ENCODE peak calls at places on chromosomes 13 and 19, in ten cellular contexts. B is endothelial cell; T is stimulated activated CD8-positive, alpha-beta memory T cell treated with anti-CD3 and anti-CD28 coated beads, Interleukin-15, amount 100 ng/mL, for 1 hour; Z is dorsolateral prefrontal cortex; D is stromal cell of bone marrow; R is uterus; C is CD4-positive, alpha-beta memory T cell; A is HFFc6; H is breast epithelium; S is activated T-cell treated with anti-CD3 and anti-CD28 coated beads for 1 hour. F is an unnamed sample.

GRCh38 chr19:15629003-15629880 is 11.5 kb upstream of the CYP4F3 start:
- DNase-seq in B (no peak), T (peak), Z (peak), D (peak), R (peak), C (peak), A (peak), H (peak), S (peak), F (no peak)

GRCh38 chr19:52170863-52171320 is 529 bp downstream of the ZNF836 start:
- DNase-seq in B (peak), T (no peak), Z (no peak), D (no peak), R (peak), C (no peak), A (no peak), H (no peak), S (no peak), F (no peak)

GRCh38 chr19:13727798-13728197 is 36.5 kb upstream of the MRI1 start:
- DNase-seq in B (no peak), T (no peak), Z (no peak), D (peak), R (no peak), C (no peak), A (peak), H (no peak), S (no peak), F (no peak)

GRCh38 chr19:11420894-11421606 is 1.9 kb upstream of the RGL3 start:
- DNase-seq in B (no peak), T (no peak), Z (no peak), D (no peak), R (no peak), C (peak), A (no peak), H (no peak), S (no peak), F (no peak)

GRCh38 chr19:10344780-10345179 is 5.4 kb upstream of the ICAM3 start:
- DNase-seq in B (no peak), T (no peak), Z (no peak), D (no peak), R (no peak), C (no peak), A (peak), H (no peak), S (no peak), F (no peak)

GRCh38 chr19:4678881-4679379 is 8.8 kb upstream of the MYDGF start:
- DNase-seq in B (peak), T (no peak), Z (no peak), D (no peak), R (peak), C (no peak), A (no peak), H (no peak), S (no peak), F (no peak)

GRCh38 chr19:36128392-36128736 is 11.5 kb upstream of the CAPNS1 start:
- DNase-seq in B (no peak), T (no peak), Z (no peak), D (no peak), R (no peak), C (no peak), A (no peak), H (no peak), S (no peak), F (no peak)

GRCh38 chr13:27034678-27035111 is 136.9 kb downstream of the USP12 start:
- DNase-seq in B (peak), T (no peak), Z (peak), D (no peak), R (no peak), C (no peak), A (no peak), H (no peak), S (no peak), F (no peak)

GRCh38 chr19:49986354-49986753 is 25.4 kb upstream of the SIGLEC11 start:
- DNase-seq in B (no peak), T (no peak), Z (no peak), D (no peak), R (no peak), C (no peak), A (no peak), H (no peak), S (no peak), F (no peak)

GRCh38 chr13:90824027-90824426 is 523.5 kb upstream of the MIR17HG start:
- DNase-seq in B (no peak), T (no peak), Z (no peak), D (no peak), R (no peak), C (no peak), A (no peak), H (no peak), S (no peak), F (no peak)

GRCh38 chr13:104648291-104648690 is 1582.1 kb upstream of the SLC10A2 start:
- DNase-seq in B (no peak), T (no peak), Z (peak), D (no peak), R (no peak), C (no peak), A (no peak), H (no peak), S (no peak), F (no peak)

GRCh38 chr19:55206664-55207500 is 2.4 kb downstream of the PTPRH start:
- DNase-seq in B (peak), T (no peak), Z (peak), D (peak), R (peak), C (no peak), A (peak), H (peak), S (no peak), F (peak)

GRCh38 chr19:51427220-51427619 is 9.8 kb upstream of the SIGLEC10 start:
- DNase-seq in B (no peak), T (no peak), Z (no peak), D (no peak), R (no peak), C (no peak), A (no peak), H (no peak), S (no peak), F (no peak)

GRCh38 chr19:6325614-6326013 is 7.8 kb downstream of the ACER1 start:
- DNase-seq in B (no peak), T (no peak), Z (no peak), D (no peak), R (no peak), C (no peak), A (no peak), H (no peak), S (no peak), F (no peak)

GRCh38 chr19:1754651-1755466 is 1.6 kb downstream of the ONECUT3 start:
- DNase-seq in B (peak), T (no peak), Z (no peak), D (no peak), R (no peak), C (no peak), A (no peak), H (no peak), S (no peak), F (no peak)

GRCh38 chr19:55382013-55382412 is 2.1 kb downstream of the TMEM238 start:
- DNase-seq in B (no peak), T (no peak), Z (no peak), D (no peak), R (no peak), C (no peak), A (no peak), H (no peak), S (no peak), F (no peak)

GRCh38 chr13:82747331-82747730 is 1134.9 kb downstream of the SLITRK1 start:
- DNase-seq in B (no peak), T (no peak), Z (no peak), D (no peak), R (no peak), C (no peak), A (peak), H (no peak), S (no peak), F (no peak)

GRCh38 chr13:110509971-110510786 is 51.3 kb downstream of the RAB20 start:
- DNase-seq in B (no peak), T (no peak), Z (no peak), D (no peak), R (no peak), C (no peak), A (no peak), H (no peak), S (no peak), F (no peak)

GRCh38 chr19:31318790-31319189 is 30.4 kb downstream of the TSHZ3 start:
- DNase-seq in B (no peak), T (no peak), Z (no peak), D (no peak), R (no peak), C (no peak), A (no peak), H (no peak), S (no peak), F (no peak)

GRCh38 chr19:13001502-13002388 is 6.5 kb downstream of the NFIX start:
- DNase-seq in B (no peak), T (no peak), Z (peak), D (no peak), R (peak), C (no peak), A (no peak), H (peak), S (no peak), F (no peak)

GRCh38 chr13:109708014-109708617 is 78.3 kb downstream of the IRS2 start:
- DNase-seq in B (no peak), T (no peak), Z (no peak), D (no peak), R (no peak), C (no peak), A (no peak), H (no peak), S (no peak), F (no peak)

GRCh38 chr13:26525528-26525927 is 32.0 kb upstream of the WASF3 start:
- DNase-seq in B (no peak), T (no peak), Z (no peak), D (no peak), R (no peak), C (no peak), A (no peak), H (no peak), S (no peak), F (no peak)

GRCh38 chr19:3599776-3600183 is 6.9 kb downstream of the TBXA2R start:
- DNase-seq in B (peak), T (no peak), Z (no peak), D (no peak), R (no peak), C (no peak), A (no peak), H (no peak), S (no peak), F (no peak)

GRCh38 chr19:48469056-48469881 is at the start of gene CYTH2:
- DNase-seq in B (peak), T (peak), Z (peak), D (peak), R (peak), C (peak), A (peak), H (peak), S (peak), F (peak)

GRCh38 chr19:9523885-9524474 is 14.5 kb downstream of the ZNF426 start:
- DNase-seq in B (no peak), T (no peak), Z (no peak), D (no peak), R (no peak), C (no peak), A (peak), H (no peak), S (no peak), F (no peak)

GRCh38 chr19:56120371-56121179 is 520 bp downstream of the ZNF787 start:
- DNase-seq in B (peak), T (peak), Z (peak), D (peak), R (peak), C (peak), A (peak), H (peak), S (peak), F (peak)

GRCh38 chr13:106083620-106084350 is 451.7 kb downstream of the EFNB2 start:
- DNase-seq in B (peak), T (no peak), Z (no peak), D (no peak), R (no peak), C (no peak), A (peak), H (no peak), S (no peak), F (peak)

GRCh38 chr19:1601613-1602064 is 3.6 kb downstream of the UQCR11 start:
- DNase-seq in B (no peak), T (no peak), Z (no peak), D (no peak), R (no peak), C (no peak), A (no peak), H (no peak), S (no peak), F (no peak)

GRCh38 chr13:44493213-44493812 is 82.8 kb downstream of the TSC22D1 start:
- DNase-seq in B (no peak), T (no peak), Z (no peak), D (no peak), R (no peak), C (no peak), A (no peak), H (no peak), S (no peak), F (no peak)

GRCh38 chr13:28564030-28564429 is 69.1 kb upstream of the FLT1 start:
- DNase-seq in B (no peak), T (no peak), Z (no peak), D (no peak), R (no peak), C (no peak), A (no peak), H (peak), S (no peak), F (no peak)

GRCh38 chr19:40609561-40610395 is 8.6 kb downstream of the LTBP4 start:
- DNase-seq in B (peak), T (peak), Z (peak), D (peak), R (peak), C (peak), A (peak), H (peak), S (peak), F (no peak)

GRCh38 chr13:48896312-48896711 is 79.4 kb upstream of the FNDC3A start:
- DNase-seq in B (no peak), T (no peak), Z (no peak), D (no peak), R (no peak), C (no peak), A (peak), H (no peak), S (no peak), F (no peak)

GRCh38 chr13:40582531-40582930 is 83.9 kb downstream of the FOXO1 start:
- DNase-seq in B (no peak), T (no peak), Z (no peak), D (no peak), R (no peak), C (no peak), A (no peak), H (no peak), S (no peak), F (no peak)

GRCh38 chr19:2428756-2429711 is 1.6 kb upstream of the TIMM13 start:
- DNase-seq in B (no peak), T (no peak), Z (no peak), D (no peak), R (no peak), C (no peak), A (no peak), H (no peak), S (no peak), F (no peak)

GRCh38 chr13:80341098-80341701 is at the start of gene SPRY2:
- DNase-seq in B (peak), T (no peak), Z (peak), D (peak), R (peak), C (no peak), A (peak), H (peak), S (no peak), F (peak)

F was measured in amniotic stem cell.